ENCODE peak calls at places on chromosomes 7 and 10, in seven cellular contexts. S is AG09319, P is spleen, D is cardiac fibroblast, A is uterus, F is esophagus muscularis mucosa, T is Caco-2. Z is an unnamed sample.

GRCh38 chr7:133815677-133816210 is 311.4 kb upstream of the LRGUK start:
- DNase-seq in S (no peak), P (no peak), D (peak), A (no peak), F (no peak), T (no peak), Z (peak)

GRCh38 chr10:131031346-131031745 is 280.2 kb downstream of the TCERG1L start:
- DNase-seq in S (no peak), P (peak), D (no peak), A (no peak), F (no peak), T (no peak), Z (no peak)

GRCh38 chr7:27316311-27316710 is 73.7 kb downstream of the EVX1 start:
- DNase-seq in S (no peak), P (no peak), D (peak), A (no peak), F (no peak), T (no peak), Z (no peak)

GRCh38 chr7:130397472-130397871 is 17.2 kb downstream of the CPA1 start:
- DNase-seq in S (no peak), P (no peak), D (no peak), A (no peak), F (no peak), T (no peak), Z (no peak)

GRCh38 chr10:35433851-35434426 is 97.6 kb downstream of the CCNY start:
- DNase-seq in S (peak), P (no peak), D (peak), A (no peak), F (no peak), T (no peak), Z (peak)

GRCh38 chr10:116430288-116430687 is 2.6 kb downstream of the PNLIPRP3 start:
- DNase-seq in S (no peak), P (no peak), D (no peak), A (no peak), F (no peak), T (no peak), Z (no peak)

GRCh38 chr10:101287922-101288638 is 58.8 kb upstream of the LBX1 start:
- DNase-seq in S (no peak), P (no peak), D (peak), A (no peak), F (no peak), T (peak), Z (no peak)

GRCh38 chr10:29840516-29841276 is 205.9 kb upstream of the SVIL start:
- DNase-seq in S (no peak), P (no peak), D (no peak), A (no peak), F (no peak), T (no peak), Z (no peak)

GRCh38 chr7:159118220-159118595 is 26.5 kb downstream of the VIPR2 start:
- DNase-seq in S (no peak), P (peak), D (no peak), A (peak), F (no peak), T (no peak), Z (no peak)

GRCh38 chr10:89301721-89302445 is at the start of gene IFIT2:
- DNase-seq in S (no peak), P (peak), D (peak), A (peak), F (no peak), T (no peak), Z (peak)

GRCh38 chr7:69892790-69893189 is 294.5 kb downstream of the AUTS2 start:
- DNase-seq in S (no peak), P (no peak), D (no peak), A (no peak), F (no peak), T (no peak), Z (no peak)

GRCh38 chr7:135098391-135098790 is 49.5 kb upstream of the TMEM140 start:
- DNase-seq in S (no peak), P (no peak), D (peak), A (no peak), F (no peak), T (no peak), Z (no peak)

GRCh38 chr7:128206747-128207500 is 34.2 kb upstream of the LEP start:
- DNase-seq in S (no peak), P (no peak), D (no peak), A (no peak), F (no peak), T (no peak), Z (no peak)

GRCh38 chr7:91326516-91327209 is 62.4 kb downstream of the FZD1 start:
- DNase-seq in S (no peak), P (no peak), D (no peak), A (no peak), F (no peak), T (no peak), Z (no peak)

GRCh38 chr7:88664630-88665233 is 94.8 kb upstream of the ZNF804B start:
- DNase-seq in S (no peak), P (no peak), D (peak), A (no peak), F (no peak), T (no peak), Z (peak)

GRCh38 chr10:63977329-63977923 is 456.2 kb downstream of the REEP3 start:
- DNase-seq in S (no peak), P (no peak), D (peak), A (no peak), F (no peak), T (peak), Z (peak)

GRCh38 chr7:108497082-108497725 is 28.7 kb downstream of the PNPLA8 start:
- DNase-seq in S (peak), P (no peak), D (peak), A (no peak), F (no peak), T (no peak), Z (peak)

GRCh38 chr10:115001506-115002381 is 63.7 kb downstream of the TRUB1 start:
- DNase-seq in S (no peak), P (no peak), D (no peak), A (peak), F (no peak), T (no peak), Z (peak)

GRCh38 chr10:90968448-90969086 is 47.7 kb upstream of the ANKRD1 start:
- DNase-seq in S (no peak), P (no peak), D (peak), A (no peak), F (no peak), T (no peak), Z (peak)

GRCh38 chr7:77425151-77426051 is 9.3 kb upstream of the GSAP start:
- DNase-seq in S (no peak), P (no peak), D (peak), A (no peak), F (no peak), T (no peak), Z (peak)

GRCh38 chr7:53661645-53662217 is 626.3 kb downstream of the POM121L12 start:
- DNase-seq in S (no peak), P (no peak), D (no peak), A (no peak), F (no peak), T (no peak), Z (no peak)

GRCh38 chr7:80105706-80106408 is 28.8 kb upstream of the GNAI1 start:
- DNase-seq in S (no peak), P (no peak), D (no peak), A (no peak), F (no peak), T (no peak), Z (no peak)

GRCh38 chr10:97850446-97850845 is 803 bp downstream of the GOLGA7B start:
- DNase-seq in S (no peak), P (no peak), D (no peak), A (no peak), F (no peak), T (no peak), Z (no peak)

GRCh38 chr7:45435846-45436245 is 138.3 kb upstream of the ADCY1 start:
- DNase-seq in S (peak), P (no peak), D (peak), A (no peak), F (no peak), T (no peak), Z (peak)

GRCh38 chr10:114806572-114807391 is 14.8 kb upstream of the FHIP2A start:
- DNase-seq in S (no peak), P (no peak), D (peak), A (no peak), F (no peak), T (no peak), Z (no peak)

GRCh38 chr10:129163536-129163935 is 303.5 kb upstream of the MGMT start:
- DNase-seq in S (no peak), P (no peak), D (no peak), A (no peak), F (no peak), T (no peak), Z (no peak)

GRCh38 chr7:90999989-91000979 is 263.9 kb upstream of the FZD1 start:
- DNase-seq in S (peak), P (no peak), D (peak), A (no peak), F (no peak), T (no peak), Z (peak)

GRCh38 chr10:4316166-4316810 is 509.7 kb upstream of the AKR1E2 start:
- DNase-seq in S (peak), P (no peak), D (peak), A (no peak), F (no peak), T (no peak), Z (peak)

GRCh38 chr7:7491044-7491443 is 44.6 kb downstream of the COL28A1 start:
- DNase-seq in S (no peak), P (no peak), D (peak), A (no peak), F (no peak), T (no peak), Z (no peak)

GRCh38 chr7:143323650-143324049 is 7.7 kb downstream of the CLCN1 start:
- DNase-seq in S (no peak), P (no peak), D (no peak), A (peak), F (no peak), T (no peak), Z (no peak)

GRCh38 chr7:139572071-139572470 is 48.6 kb downstream of the CLEC2L start:
- DNase-seq in S (no peak), P (peak), D (no peak), A (peak), F (no peak), T (no peak), Z (no peak)

GRCh38 chr7:31811650-31812461 is 124.8 kb downstream of the PPP1R17 start:
- DNase-seq in S (no peak), P (no peak), D (peak), A (no peak), F (no peak), T (no peak), Z (peak)

DNA sequence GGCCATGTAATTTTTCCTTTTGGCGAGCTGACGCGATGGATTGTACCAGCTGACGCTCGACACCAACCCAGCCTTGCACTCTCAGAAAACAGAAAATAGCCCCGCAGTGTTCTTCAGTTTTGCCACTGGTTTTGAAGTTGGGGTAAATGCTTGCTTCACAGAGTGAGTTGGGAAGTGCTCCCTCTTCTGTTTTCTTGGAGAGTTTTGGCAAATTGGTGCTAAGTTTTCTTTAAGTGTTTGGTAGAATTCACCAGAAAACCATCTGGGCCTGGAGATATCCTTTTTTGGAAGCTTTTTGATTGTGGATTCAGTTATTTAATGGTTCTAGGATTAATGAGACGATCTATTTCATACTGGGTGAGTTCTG is 252.8 kb downstream of the ELFN1 start:
- DNase-seq in S (no peak), P (no peak), D (no peak), A (no peak), F (no peak), T (no peak), Z (no peak)
- TF ChIP-seq CTCF in S (peak), P (no peak), D (peak), A (no peak), F (no peak), T (no peak), Z (no peak)

DNA sequence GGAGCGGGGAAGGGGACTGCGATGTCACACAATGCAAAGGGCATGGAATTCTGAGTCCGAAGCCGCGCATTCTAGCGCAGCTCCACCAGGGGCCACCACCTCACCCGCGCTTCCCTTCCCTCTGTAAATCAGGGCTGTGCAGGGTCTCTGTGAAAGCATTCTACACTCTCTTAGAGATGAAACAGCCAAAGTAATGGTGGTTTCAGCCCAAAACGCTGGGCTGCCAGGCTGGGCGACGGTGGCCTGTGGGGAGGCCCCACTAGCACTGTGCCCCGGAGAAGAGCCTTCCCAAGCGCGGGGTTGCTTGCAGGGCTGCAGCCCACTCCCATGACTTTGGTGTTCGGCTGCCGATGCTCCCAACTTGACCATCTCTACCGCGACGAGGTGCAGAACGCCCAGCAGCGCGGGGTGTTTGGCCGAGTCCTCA is 11.4 kb downstream of the ATG9B start:
- DNase-seq in S (no peak), P (no peak), D (peak), A (no peak), F (no peak), T (no peak), Z (peak)
- TF ChIP-seq CTCF in S (peak), P (no peak), D (peak), A (peak), F (peak), T (no peak), Z (peak)

GRCh38 chr7:140645166-140645565 is 4.6 kb upstream of the DENND2A start:
- DNase-seq in S (no peak), P (peak), D (no peak), A (peak), F (no peak), T (no peak), Z (no peak)
- TF ChIP-seq CTCF in S (peak), P (no peak), D (peak), A (no peak), F (peak), T (no peak), Z (peak)

GRCh38 chr7:116787881-116788280 is 74.5 kb upstream of the CAPZA2 start:
- DNase-seq in S (no peak), P (no peak), D (no peak), A (no peak), F (no peak), T (no peak), Z (no peak)

GRCh38 chr7:116788542-116789197 is 73.7 kb upstream of the CAPZA2 start:
- DNase-seq in S (no peak), P (no peak), D (no peak), A (no peak), F (no peak), T (no peak), Z (no peak)

GRCh38 chr7:116784647-116785046 is 77.7 kb upstream of the CAPZA2 start:
- DNase-seq in S (no peak), P (no peak), D (no peak), A (no peak), F (no peak), T (no peak), Z (no peak)

GRCh38 chr7:116785851-116786250 is 76.5 kb upstream of the CAPZA2 start:
- DNase-seq in S (no peak), P (no peak), D (no peak), A (no peak), F (no peak), T (no peak), Z (no peak)

GRCh38 chr7:116786791-116787443 is 75.5 kb upstream of the CAPZA2 start:
- DNase-seq in S (no peak), P (no peak), D (peak), A (no peak), F (no peak), T (no peak), Z (peak)
- TF ChIP-seq CTCF in S (peak), P (no peak), D (peak), A (no peak), F (peak), T (peak), Z (peak)

GRCh38 chr7:16404631-16405030 is 16.7 kb downstream of the CRPPA start:
- DNase-seq in S (no peak), P (no peak), D (no peak), A (no peak), F (no peak), T (no peak), Z (no peak)

GRCh38 chr7:16412535-16413247 is 8.6 kb downstream of the CRPPA start:
- DNase-seq in S (no peak), P (no peak), D (no peak), A (no peak), F (no peak), T (no peak), Z (no peak)

GRCh38 chr7:16411391-16411790 is 9.9 kb downstream of the CRPPA start:
- DNase-seq in S (no peak), P (no peak), D (peak), A (no peak), F (no peak), T (no peak), Z (no peak)

DNA sequence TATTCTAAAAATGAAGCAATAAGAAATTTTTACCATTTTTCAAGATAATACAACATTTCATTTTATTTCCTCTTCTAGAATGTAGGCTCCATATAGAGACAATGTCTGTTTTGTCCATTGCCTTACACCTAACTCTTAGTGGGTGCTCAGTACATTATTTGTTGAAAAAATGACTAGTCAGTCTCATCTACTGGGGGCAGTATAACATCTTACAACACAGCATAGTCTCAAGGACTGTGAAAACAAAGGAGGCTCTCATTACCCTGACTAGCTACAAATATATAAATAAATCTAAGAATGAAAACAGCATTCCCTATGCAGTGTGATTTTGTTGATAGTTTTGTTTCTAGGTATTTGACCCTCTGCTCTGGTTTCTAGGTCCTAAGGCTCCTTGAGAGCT is 11.6 kb downstream of the CRPPA start:
- DNase-seq in S (no peak), P (no peak), D (no peak), A (no peak), F (no peak), T (no peak), Z (no peak)
- TF ChIP-seq CTCF in S (no peak), P (no peak), D (no peak), A (no peak), F (no peak), T (no peak), Z (peak)

GRCh38 chr10:58319599-58319998 is 15.2 kb upstream of the UBE2D1 start:
- DNase-seq in S (no peak), P (no peak), D (no peak), A (no peak), F (no peak), T (no peak), Z (no peak)
- TF ChIP-seq CTCF in S (no peak), P (no peak), D (no peak), A (no peak), F (no peak), T (no peak), Z (no peak)

DNA sequence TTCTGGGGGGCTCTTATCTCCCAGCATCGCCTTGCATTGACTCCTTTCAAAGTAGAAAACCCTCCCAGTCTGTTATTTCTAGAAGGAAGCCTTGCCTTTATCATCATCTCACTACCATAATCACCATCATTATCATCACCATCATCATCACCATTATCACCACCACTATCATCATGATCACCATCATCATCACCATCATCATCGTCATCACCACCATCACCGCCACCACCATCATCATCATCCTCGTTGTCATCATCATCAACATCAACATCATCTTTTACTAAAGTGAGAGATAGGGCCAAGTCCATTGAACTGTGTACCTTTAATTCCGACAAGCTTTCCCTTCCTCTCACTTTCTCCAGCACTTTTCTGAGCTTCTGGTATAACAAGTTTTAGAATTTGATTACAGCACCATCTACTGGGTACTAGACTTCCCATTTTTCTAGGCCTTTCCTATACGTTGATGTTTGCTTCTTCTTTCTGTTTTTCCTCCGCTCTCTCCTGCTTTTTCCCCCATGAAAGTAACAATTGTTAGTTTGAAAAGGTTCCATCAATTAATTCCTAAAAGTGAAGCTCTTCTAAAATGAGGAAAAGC is 226.4 kb downstream of the BUB3 start:
- DNase-seq in S (no peak), P (no peak), D (peak), A (no peak), F (no peak), T (no peak), Z (no peak)
- TF ChIP-seq CTCF in S (peak), P (no peak), D (peak), A (no peak), F (peak), T (no peak), Z (no peak)

DNA sequence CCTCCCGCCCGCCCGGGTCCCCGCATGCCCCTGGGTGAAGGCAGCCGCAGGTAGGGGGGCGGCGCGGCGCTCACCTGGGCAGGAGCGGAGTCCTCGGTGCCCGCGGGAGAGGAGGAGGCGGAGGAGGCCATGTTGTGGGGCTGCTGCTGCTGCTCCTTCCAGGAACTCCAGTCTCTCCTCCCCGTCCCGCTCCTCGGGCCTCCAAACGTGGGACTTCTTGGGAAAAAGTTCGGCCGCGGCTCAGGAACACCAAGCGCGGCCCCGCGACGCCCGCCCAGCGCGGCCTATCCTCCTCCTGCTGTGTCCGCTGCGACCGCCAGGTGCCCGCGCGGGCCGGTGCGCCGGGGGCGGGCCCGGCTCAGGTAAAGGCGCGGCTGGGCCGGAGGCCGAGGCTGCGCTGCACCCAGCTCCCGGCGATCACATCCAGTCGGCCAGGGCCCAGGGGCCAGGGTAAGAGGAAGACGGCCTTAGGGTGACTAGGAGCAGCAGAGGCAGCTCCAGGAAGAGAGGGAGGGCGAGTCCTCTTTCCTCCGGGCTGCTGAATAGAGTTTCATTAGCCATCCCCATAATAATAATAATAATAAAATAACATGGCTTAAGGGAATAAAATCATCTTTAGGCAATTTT is 45.0 kb upstream of the CDK1 start:
- DNase-seq in S (no peak), P (peak), D (no peak), A (peak), F (no peak), T (peak), Z (no peak)
- TF ChIP-seq CTCF in S (no peak), P (no peak), D (no peak), A (no peak), F (peak), T (peak), Z (no peak)

Z was measured in astrocyte of the spinal cord.